ENCODE peak calls at places on chromosomes 1 and 21, in seven cellular contexts. J is HEK293T, I is uterus, R is HTR-8/SVneo, E is colonic mucosa, X is GM23338, G is IMR-90. H is an unnamed sample.

GRCh38 chr1:28256197-28256827 is 3.0 kb upstream of the SESN2 start:
- DNase-seq in J (no peak), I (no peak), R (no peak), E (no peak), X (no peak), G (no peak), H (no peak)

GRCh38 chr1:150168960-150169565 is 19.3 kb downstream of the PLEKHO1 start:
- DNase-seq in J (peak), I (peak), R (peak), E (peak), X (peak), G (peak), H (peak)

GRCh38 chr1:55156093-55156492 is 59.1 kb downstream of the USP24 start:
- DNase-seq in J (no peak), I (no peak), R (no peak), E (no peak), X (no peak), G (peak), H (no peak)

GRCh38 chr1:197314672-197315071 is 46.6 kb downstream of the CRB1 start:
- DNase-seq in J (no peak), I (no peak), R (no peak), E (no peak), X (no peak), G (no peak), H (no peak)

GRCh38 chr21:44592446-44593365 is at the start of gene KRTAP10-6:
- DNase-seq in J (no peak), I (no peak), R (no peak), E (no peak), X (peak), G (no peak), H (peak)

GRCh38 chr1:150563340-150564038 is 14.3 kb downstream of the ADAMTSL4 start:
- DNase-seq in J (no peak), I (peak), R (no peak), E (peak), X (no peak), G (peak), H (no peak)

GRCh38 chr1:209829716-209830115 is 1.9 kb downstream of the UTP25 start:
- DNase-seq in J (no peak), I (no peak), R (no peak), E (no peak), X (no peak), G (peak), H (no peak)

GRCh38 chr1:40704817-40705733 is 13.6 kb downstream of the NFYC start:
- DNase-seq in J (no peak), I (no peak), R (no peak), E (no peak), X (no peak), G (no peak), H (no peak)

GRCh38 chr1:108643492-108644333 is 17.2 kb downstream of the HENMT1 start:
- DNase-seq in J (peak), I (peak), R (peak), E (peak), X (peak), G (peak), H (no peak)

GRCh38 chr21:35925497-35925896 is 134.8 kb downstream of the SETD4 start:
- DNase-seq in J (no peak), I (peak), R (peak), E (no peak), X (no peak), G (peak), H (peak)

GRCh38 chr1:1599919-1600860 is at the start of gene FNDC10:
- DNase-seq in J (no peak), I (no peak), R (no peak), E (no peak), X (peak), G (no peak), H (no peak)

GRCh38 chr1:111446967-111447892 is 1.8 kb downstream of the WDR77 start:
- DNase-seq in J (no peak), I (no peak), R (no peak), E (peak), X (no peak), G (no peak), H (no peak)

GRCh38 chr1:27343639-27344025 is 1.8 kb downstream of the SYTL1 start:
- DNase-seq in J (no peak), I (no peak), R (no peak), E (no peak), X (no peak), G (no peak), H (no peak)

GRCh38 chr1:22341791-22342605 is 109.7 kb upstream of the ZBTB40 start:
- DNase-seq in J (peak), I (no peak), R (peak), E (peak), X (no peak), G (peak), H (no peak)

GRCh38 chr1:111895456-111895855 is 94.0 kb downstream of the KCND3 start:
- DNase-seq in J (no peak), I (no peak), R (no peak), E (no peak), X (peak), G (peak), H (no peak)

GRCh38 chr1:10992864-10993263 is 19.6 kb upstream of the TARDBP start:
- DNase-seq in J (no peak), I (no peak), R (no peak), E (no peak), X (no peak), G (no peak), H (no peak)

GRCh38 chr1:27632387-27633297 is 2.3 kb downstream of the FGR start:
- DNase-seq in J (no peak), I (no peak), R (no peak), E (no peak), X (no peak), G (no peak), H (no peak)

GRCh38 chr1:77039739-77040138 is 172.5 kb downstream of the ST6GALNAC5 start:
- DNase-seq in J (no peak), I (peak), R (peak), E (no peak), X (no peak), G (peak), H (no peak)

GRCh38 chr1:31214316-31215082 is 25.2 kb downstream of the NKAIN1 start:
- DNase-seq in J (no peak), I (no peak), R (no peak), E (no peak), X (peak), G (no peak), H (no peak)

GRCh38 chr1:176847052-176847451 is 317.5 kb downstream of the ASTN1 start:
- DNase-seq in J (no peak), I (no peak), R (no peak), E (no peak), X (no peak), G (no peak), H (no peak)

GRCh38 chr21:32884062-32884461 is 112.5 kb upstream of the PAXBP1 start:
- DNase-seq in J (peak), I (no peak), R (no peak), E (no peak), X (peak), G (no peak), H (no peak)

GRCh38 chr1:74426208-74426932 is 86.0 kb downstream of the LRRC53 start:
- DNase-seq in J (no peak), I (no peak), R (no peak), E (no peak), X (no peak), G (peak), H (no peak)

GRCh38 chr1:165887877-165888551 is 60.6 kb downstream of the UCK2 start:
- DNase-seq in J (no peak), I (no peak), R (no peak), E (no peak), X (no peak), G (no peak), H (no peak)

GRCh38 chr1:214573386-214574358 is 22.3 kb upstream of the PTPN14 start:
- DNase-seq in J (no peak), I (no peak), R (no peak), E (peak), X (no peak), G (no peak), H (no peak)

GRCh38 chr1:183911285-183911684 is 106.4 kb downstream of the RGL1 start:
- DNase-seq in J (no peak), I (no peak), R (no peak), E (no peak), X (no peak), G (no peak), H (no peak)

H was measured in psoas muscle.